ENCODE peak calls at places on chromosomes 5 and 9, in six cellular contexts. R is A549, O is SK-N-SH, B is K562, J is HepG2, K is H1. S is an unnamed sample.

GRCh38 chr5:30592833-30593232 is 600.7 kb upstream of the CDH6 start:
- DNase-seq in J (no peak), R (no peak), K (no peak), O (no peak), B (no peak), S (no peak)

GRCh38 chr9:95313010-95313498 is 4.5 kb downstream of the FANCC start:
- DNase-seq in R (peak), O (peak), B (no peak), J (peak), K (peak), S (no peak)

GRCh38 chr9:9764821-9765220 is 848.0 kb downstream of the PTPRD start:
- DNase-seq in B (no peak), R (no peak), O (peak), J (no peak), K (no peak), S (no peak)

GRCh38 chr5:135601466-135601865 is 22.7 kb upstream of the CXCL14 start:
- DNase-seq in O (no peak), B (no peak), R (no peak), J (no peak), K (no peak), S (no peak)

GRCh38 chr5:150321784-150322183 is 19.1 kb upstream of the ARSI start:
- DNase-seq in R (no peak), O (no peak), B (no peak), J (no peak), K (no peak), S (no peak)

GRCh38 chr5:93349613-93350012 is 231.4 kb downstream of the NR2F1-AS1 start:
- DNase-seq in R (no peak), O (no peak), K (no peak), J (no peak), B (no peak), S (no peak)

GRCh38 chr9:18437315-18438200 is 36.4 kb upstream of the ADAMTSL1 start:
- DNase-seq in R (no peak), K (no peak), J (peak), O (peak), B (no peak), S (no peak)

GRCh38 chr5:125440905-125441304 is 694.5 kb upstream of the ZNF608 start:
- DNase-seq in J (no peak), K (no peak), O (no peak), B (no peak), R (no peak), S (no peak)

GRCh38 chr9:125732562-125732961 is 14.6 kb upstream of the PBX3 start:
- DNase-seq in J (no peak), K (no peak), R (no peak), B (no peak), O (no peak), S (no peak)

GRCh38 chr5:115194671-115195070 is 25.0 kb upstream of the TRIM36 start:
- DNase-seq in K (no peak), B (no peak), J (peak), O (peak), R (no peak), S (no peak)

GRCh38 chr9:37575511-37575914 is 667 bp downstream of the FBXO10 start:
- DNase-seq in J (no peak), K (no peak), B (no peak), O (peak), R (no peak), S (no peak)

GRCh38 chr9:108073823-108074222 is 584.3 kb upstream of the KLF4 start:
- DNase-seq in O (no peak), R (no peak), J (no peak), B (no peak), K (no peak), S (no peak)

GRCh38 chr9:83649080-83649479 is 26.1 kb downstream of the IDNK start:
- DNase-seq in K (peak), J (peak), R (peak), B (peak), O (peak), S (no peak)

GRCh38 chr9:120532475-120532874 is 47.5 kb downstream of the CDK5RAP2 start:
- DNase-seq in O (no peak), K (no peak), B (no peak), J (no peak), R (peak), S (no peak)

GRCh38 chr5:54717870-54718269 is 200.3 kb downstream of the SNX18 start:
- DNase-seq in R (no peak), O (no peak), K (no peak), J (no peak), B (no peak), S (no peak)

GRCh38 chr5:128559300-128560297 is 21.6 kb upstream of the FBN2 start:
- DNase-seq in J (no peak), O (no peak), B (no peak), R (peak), K (no peak), S (no peak)

GRCh38 chr5:148397968-148398595 is 14.3 kb downstream of the FBXO38 start:
- DNase-seq in O (no peak), B (peak), J (peak), K (peak), R (no peak), S (no peak)

GRCh38 chr5:135034186-135034962 is at the start of gene PITX1:
- DNase-seq in B (peak), K (no peak), O (peak), R (peak), J (peak), S (no peak)

GRCh38 chr5:128402506-128402905 is 135.5 kb downstream of the FBN2 start:
- DNase-seq in O (no peak), B (no peak), K (no peak), R (no peak), J (no peak), S (no peak)

GRCh38 chr9:129406278-129407225 is 214.3 kb downstream of the C9orf50 start:
- DNase-seq in J (no peak), B (peak), O (no peak), K (no peak), R (peak), S (no peak)

GRCh38 chr5:32029291-32029690 is 144.8 kb downstream of the GOLPH3 start:
- DNase-seq in B (no peak), K (no peak), R (no peak), O (no peak), J (no peak), S (no peak)

GRCh38 chr5:87260604-87261200 is 7.0 kb upstream of the RASA1 start:
- DNase-seq in O (no peak), K (no peak), J (no peak), B (peak), R (no peak), S (no peak)

GRCh38 chr5:61638476-61638875 is 306.4 kb downstream of the ZSWIM6 start:
- DNase-seq in R (no peak), J (no peak), K (no peak), O (no peak), B (no peak), S (no peak)

GRCh38 chr5:125083932-125084331 is 337.5 kb upstream of the ZNF608 start:
- DNase-seq in O (no peak), B (no peak), R (no peak), J (no peak), K (no peak), S (no peak)

GRCh38 chr9:22147818-22148573 is 138.9 kb upstream of the CDKN2B start:
- DNase-seq in O (no peak), K (no peak), R (peak), B (no peak), J (peak), S (no peak)

GRCh38 chr9:13568446-13568845 is 289.0 kb upstream of the MPDZ start:
- DNase-seq in K (no peak), J (no peak), B (no peak), O (no peak), R (no peak), S (no peak)

GRCh38 chr5:33170414-33170813 is 270.4 kb upstream of the TARS1 start:
- DNase-seq in J (no peak), O (no peak), B (no peak), R (peak), K (no peak), S (no peak)

GRCh38 chr5:35458824-35459207 is 158.8 kb upstream of the SPEF2 start:
- DNase-seq in K (no peak), J (no peak), R (no peak), B (no peak), O (peak), S (no peak)

GRCh38 chr5:144549580-144549979 is 378.9 kb downstream of the KCTD16 start:
- DNase-seq in O (no peak), J (no peak), B (no peak), K (no peak), R (no peak), S (no peak)

GRCh38 chr9:27549196-27549737 is 19.7 kb upstream of the MOB3B start:
- DNase-seq in B (no peak), J (no peak), K (no peak), O (no peak), R (no peak), S (no peak)

GRCh38 chr5:122228728-122229392 is 83.2 kb upstream of the SNCAIP start:
- DNase-seq in J (no peak), B (no peak), R (no peak), O (no peak), K (no peak), S (no peak)

GRCh38 chr5:16932401-16932800 is 3.7 kb downstream of the MYO10 start:
- DNase-seq in K (no peak), O (no peak), R (no peak), J (no peak), B (no peak), S (no peak)

GRCh38 chr5:93721045-93721444 is 20.4 kb downstream of the POU5F2 start:
- DNase-seq in O (no peak), J (no peak), B (no peak), K (no peak), R (no peak), S (no peak)

GRCh38 chr9:79756414-79756813 is 184.6 kb downstream of the TLE4 start:
- DNase-seq in K (no peak), O (no peak), R (no peak), J (no peak), B (no peak), S (no peak)

GRCh38 chr9:114834386-114834785 is 28.5 kb upstream of the TNFSF15 start:
- DNase-seq in B (no peak), K (no peak), J (no peak), O (no peak), R (no peak), S (no peak)

GRCh38 chr5:135450957-135451356 is 1.2 kb downstream of the TIFAB start:
- DNase-seq in O (no peak), K (no peak), B (no peak), J (no peak), R (no peak), S (no peak)

DNA sequence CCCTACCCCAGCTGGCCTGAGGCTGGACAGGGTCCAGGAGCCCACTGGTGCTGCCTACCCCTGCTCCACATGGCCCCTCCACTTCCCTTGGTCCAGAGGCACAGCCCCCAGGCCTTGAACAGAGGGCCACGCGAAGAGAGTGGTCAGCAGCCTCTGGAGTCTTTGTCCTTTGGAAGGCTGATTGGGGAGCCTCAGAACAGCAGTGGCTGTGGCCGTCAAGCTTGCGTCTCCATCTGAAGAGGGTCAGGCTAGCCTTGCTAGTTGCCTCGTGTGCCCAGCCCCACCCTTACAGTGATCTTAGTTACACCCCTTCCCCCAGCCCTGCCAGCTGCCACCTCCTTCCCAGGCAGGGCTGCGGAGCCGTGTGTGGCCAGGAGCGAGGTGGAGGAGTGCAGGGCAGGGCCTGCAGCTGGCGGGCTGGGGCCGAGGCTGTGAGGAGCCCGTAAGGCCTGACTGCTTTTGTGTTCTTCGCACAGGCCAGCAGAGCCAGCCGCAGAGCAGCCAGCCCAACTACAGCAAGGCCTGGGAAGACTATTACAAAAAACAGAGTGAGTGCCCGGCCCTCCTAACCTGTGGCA is 30.1 kb upstream of the PRDM12 start:
- DNase-seq in K (no peak), J (no peak), B (no peak), R (no peak), O (no peak), S (no peak)
- TF ChIP-seq CHD2 in K (no peak), J (no peak), B (no peak), R (no peak), O (no peak), S (no peak)

GRCh38 chr5:83102581-83102980 is 25.2 kb downstream of the XRCC4 start:
- DNase-seq in J (no peak), O (no peak), K (no peak), B (no peak), R (no peak), S (no peak)
- TF ChIP-seq CHD2 in J (no peak), O (no peak), K (no peak), B (no peak), R (no peak), S (no peak)

DNA sequence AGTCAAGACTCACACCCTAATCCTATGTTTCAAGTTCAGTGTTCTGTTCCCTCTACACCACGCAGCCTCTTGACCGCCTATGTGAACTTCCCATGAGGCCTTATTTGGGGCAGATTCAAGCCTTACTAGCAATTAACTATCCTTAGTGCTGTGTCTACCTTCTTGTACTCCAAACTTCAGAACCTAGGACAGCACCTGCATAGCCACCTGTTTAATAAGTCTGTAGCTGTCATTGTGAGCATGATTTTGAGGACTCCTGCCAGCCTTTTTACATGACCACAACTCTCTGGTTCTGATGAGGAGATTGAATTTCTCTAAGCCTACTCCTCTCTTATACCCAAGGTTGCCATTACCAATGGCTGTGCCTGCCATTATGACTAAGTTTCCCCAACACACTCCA is 50.8 kb upstream of the PCSK1 start:
- DNase-seq in K (no peak), R (peak), J (peak), O (no peak), B (peak), S (no peak)
- TF ChIP-seq CHD2 in K (no peak), R (no peak), J (no peak), O (no peak), B (no peak), S (no peak)

DNA sequence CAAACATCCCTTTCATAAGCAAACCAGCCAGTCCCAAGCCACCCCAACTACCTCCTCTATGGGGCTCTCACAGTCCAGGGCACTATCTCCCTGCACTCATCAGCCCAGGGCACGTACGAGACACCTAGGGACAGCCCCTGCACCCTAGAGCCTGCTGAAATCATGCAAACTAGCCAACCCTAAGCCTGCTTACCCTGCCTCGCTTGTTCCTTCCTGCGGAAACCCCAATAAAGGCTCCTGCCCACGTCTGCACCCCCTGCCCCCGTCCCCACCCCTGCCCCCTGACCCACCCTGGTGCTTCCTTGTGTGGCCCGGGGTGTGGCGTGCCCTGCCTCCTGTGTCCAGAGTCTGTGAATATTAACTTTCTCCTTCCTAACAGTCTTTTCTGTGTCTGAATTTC is 135.9 kb downstream of the GADD45G start:
- DNase-seq in B (no peak), J (no peak), K (no peak), R (no peak), O (no peak), S (peak)
- TF ChIP-seq CHD2 in B (no peak), J (no peak), K (no peak), R (no peak), O (no peak), S (no peak)

GRCh38 chr5:79590395-79590999 is 21.7 kb upstream of the TENT2 start:
- DNase-seq in J (no peak), O (no peak), K (no peak), B (no peak), R (no peak), S (no peak)
- TF ChIP-seq CHD2 in J (no peak), O (no peak), K (no peak), B (no peak), R (no peak), S (no peak)

GRCh38 chr5:141186897-141187512 is at the start of gene PCDHB9:
- DNase-seq in O (peak), B (peak), J (peak), R (peak), K (no peak), S (no peak)

GRCh38 chr5:141180313-141180712 is 1.9 kb upstream of the PCDHB16 start:
- DNase-seq in O (no peak), B (no peak), K (no peak), R (no peak), J (no peak), S (no peak)

DNA sequence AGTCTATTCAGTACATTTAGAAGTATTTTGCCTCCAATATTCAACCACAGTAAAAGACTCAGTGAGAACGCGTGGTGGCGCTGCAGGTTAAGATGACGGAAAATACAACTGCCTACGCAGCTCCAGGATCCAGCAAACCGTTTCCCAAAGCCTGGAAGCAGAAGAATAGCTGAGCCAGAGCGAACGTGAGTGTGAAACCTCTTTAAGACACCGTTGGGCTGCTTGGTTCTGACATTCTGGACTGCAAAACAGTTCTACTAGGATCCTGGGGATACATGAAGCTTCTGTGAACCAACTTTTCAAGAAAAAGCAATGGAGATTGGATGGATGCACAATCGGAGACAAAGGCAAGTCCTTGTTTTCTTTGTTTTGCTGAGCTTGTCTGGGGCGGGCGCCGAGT is at the start of gene PCDHB16:
- DNase-seq in O (peak), K (no peak), B (peak), R (peak), J (peak), S (no peak)
- TF ChIP-seq CHD2 in O (no peak), K (no peak), B (no peak), R (no peak), J (no peak), S (no peak)

DNA sequence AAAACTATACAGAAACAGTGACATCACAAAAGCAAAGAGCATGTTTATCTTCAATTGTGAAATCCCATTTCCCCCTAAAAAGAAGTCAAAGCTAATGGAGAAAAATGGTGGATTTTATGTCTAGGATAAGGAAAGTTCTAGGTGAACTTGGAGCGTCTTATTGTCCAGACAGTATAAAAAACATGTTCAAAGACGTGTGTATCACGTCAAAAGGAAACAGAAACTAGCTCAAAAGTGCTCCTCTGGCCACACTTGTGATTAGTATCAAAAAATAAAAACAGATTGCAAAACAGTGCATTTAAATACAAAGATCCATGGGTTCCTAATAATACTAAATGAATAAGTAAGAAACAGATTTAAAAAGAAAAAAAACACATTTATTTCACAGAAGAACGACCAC is 568.9 kb downstream of the ANXA1 start:
- DNase-seq in O (no peak), B (no peak), K (no peak), R (no peak), J (no peak), S (no peak)
- TF ChIP-seq CHD2 in O (no peak), B (no peak), K (no peak), R (no peak), J (no peak), S (no peak)

DNA sequence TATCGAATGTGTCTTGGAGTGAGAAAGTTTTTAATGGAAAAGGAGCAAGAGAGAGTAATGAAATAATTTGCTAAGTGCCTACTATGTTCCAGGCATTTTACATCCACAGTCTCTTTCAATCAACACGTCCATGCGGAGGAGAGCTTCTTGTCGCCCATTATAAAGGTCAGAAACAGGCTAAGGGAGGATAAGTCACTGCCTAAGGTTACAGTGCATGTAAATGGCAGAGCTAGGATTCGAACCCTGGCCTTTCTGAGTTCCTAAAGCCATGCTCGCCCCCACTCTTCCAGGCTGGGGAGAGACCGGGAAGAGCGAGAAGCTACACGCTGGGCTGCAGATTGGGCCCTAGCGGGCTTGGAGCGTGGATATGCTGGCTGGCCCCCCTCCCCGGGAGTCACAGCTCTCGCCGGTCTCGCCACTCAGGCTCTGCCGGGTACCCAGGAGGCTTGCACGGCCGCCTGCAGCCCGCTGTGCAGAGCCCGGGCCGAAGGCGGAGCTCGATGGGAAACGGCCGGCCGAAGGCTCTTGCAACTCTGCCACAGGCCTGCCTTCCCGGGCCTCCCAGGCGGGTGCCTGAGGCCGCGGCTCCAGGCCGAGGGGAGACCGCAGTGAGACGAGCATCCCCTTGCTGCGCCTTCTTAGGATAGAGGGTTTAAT is 775 bp upstream of the LHX2 start:
- DNase-seq in J (no peak), B (no peak), O (peak), K (no peak), R (peak), S (no peak)
- TF ChIP-seq CHD2 in J (no peak), B (no peak), O (no peak), K (no peak), R (no peak), S (no peak)